ENCODE peak calls at places on chromosomes 1 and 21, in ten cellular contexts. One of them, this sample, is unnamed.

GRCh38 chr1:31573261-31573660 is 3.1 kb upstream of the TINAGL1 start:
- DNase-seq in progenitor cell of endocrine pancreas: no peak
- DNase-seq in cardiac muscle cell: no peak
- DNase-seq in GM06990: no peak
- DNase-seq in H1: no peak
- DNase-seq in GM13977: no peak
- DNase-seq in esophagus squamous epithelium: no peak
- DNase-seq in nephron progenitor cell: no peak
- DNase-seq in psoas muscle: no peak
- DNase-seq in lower lobe of right lung: no peak
- DNase-seq in this sample: peak; percentile 3

GRCh38 chr1:117695796-117696505 is 90.1 kb downstream of the TENT5C start:
- DNase-seq in esophagus squamous epithelium: no peak
- DNase-seq in cardiac muscle cell: no peak
- DNase-seq in H1: no peak
- DNase-seq in nephron progenitor cell: no peak
- DNase-seq in lower lobe of right lung: no peak
- DNase-seq in psoas muscle: peak; percentile 32
- DNase-seq in GM06990: no peak
- DNase-seq in GM13977: no peak
- DNase-seq in progenitor cell of endocrine pancreas: no peak
- DNase-seq in this sample: no peak

GRCh38 chr1:27603320-27603961 is 503 bp downstream of the AHDC1 start:
- DNase-seq in H1: no peak
- DNase-seq in nephron progenitor cell: peak; percentile 58
- DNase-seq in psoas muscle: peak; percentile 57
- DNase-seq in progenitor cell of endocrine pancreas: no peak
- DNase-seq in esophagus squamous epithelium: no peak
- DNase-seq in lower lobe of right lung: peak; percentile 65
- DNase-seq in GM06990: no peak
- DNase-seq in GM13977: peak; percentile 83
- DNase-seq in cardiac muscle cell: peak; percentile 64
- DNase-seq in this sample: peak; percentile 42

GRCh38 chr1:76074321-76075187 is at the start of gene ST6GALNAC3:
- DNase-seq in H1: peak; percentile 34
- DNase-seq in esophagus squamous epithelium: no peak
- DNase-seq in GM13977: peak; percentile 79
- DNase-seq in psoas muscle: peak; percentile 74
- DNase-seq in GM06990: peak; percentile 77
- DNase-seq in progenitor cell of endocrine pancreas: peak; percentile 67
- DNase-seq in nephron progenitor cell: peak; percentile 88
- DNase-seq in lower lobe of right lung: peak; percentile 86
- DNase-seq in cardiac muscle cell: peak; percentile 91
- DNase-seq in this sample: peak; percentile 64

GRCh38 chr1:182985876-182986275 is 32.9 kb upstream of the SHCBP1L start:
- DNase-seq in cardiac muscle cell: no peak
- DNase-seq in lower lobe of right lung: no peak
- DNase-seq in psoas muscle: no peak
- DNase-seq in esophagus squamous epithelium: no peak
- DNase-seq in H1: no peak
- DNase-seq in GM13977: no peak
- DNase-seq in progenitor cell of endocrine pancreas: no peak
- DNase-seq in GM06990: no peak
- DNase-seq in nephron progenitor cell: no peak
- DNase-seq in this sample: no peak

GRCh38 chr21:25938673-25939395 is 204.1 kb downstream of the GABPA start:
- DNase-seq in psoas muscle: no peak
- DNase-seq in progenitor cell of endocrine pancreas: no peak
- DNase-seq in esophagus squamous epithelium: no peak
- DNase-seq in GM13977: no peak
- DNase-seq in nephron progenitor cell: no peak
- DNase-seq in GM06990: no peak
- DNase-seq in cardiac muscle cell: peak; percentile 21
- DNase-seq in lower lobe of right lung: no peak
- DNase-seq in H1: no peak
- DNase-seq in this sample: no peak

GRCh38 chr1:2972879-2973575 is 48.2 kb upstream of the ACTRT2 start:
- DNase-seq in lower lobe of right lung: no peak
- DNase-seq in progenitor cell of endocrine pancreas: no peak
- DNase-seq in nephron progenitor cell: no peak
- DNase-seq in GM13977: no peak
- DNase-seq in esophagus squamous epithelium: no peak
- DNase-seq in cardiac muscle cell: no peak
- DNase-seq in H1: no peak
- DNase-seq in GM06990: no peak
- DNase-seq in psoas muscle: no peak
- DNase-seq in this sample: peak; percentile 15

GRCh38 chr1:243465738-243466137 is 209.9 kb downstream of the SDCCAG8 start:
- DNase-seq in progenitor cell of endocrine pancreas: no peak
- DNase-seq in cardiac muscle cell: no peak
- DNase-seq in nephron progenitor cell: no peak
- DNase-seq in GM06990: no peak
- DNase-seq in GM13977: peak; percentile 24
- DNase-seq in esophagus squamous epithelium: no peak
- DNase-seq in H1: no peak
- DNase-seq in psoas muscle: no peak
- DNase-seq in lower lobe of right lung: no peak
- DNase-seq in this sample: no peak

GRCh38 chr1:56336972-56337371 is 242.4 kb downstream of the PLPP3 start:
- DNase-seq in esophagus squamous epithelium: no peak
- DNase-seq in lower lobe of right lung: no peak
- DNase-seq in nephron progenitor cell: no peak
- DNase-seq in progenitor cell of endocrine pancreas: no peak
- DNase-seq in GM13977: no peak
- DNase-seq in GM06990: no peak
- DNase-seq in psoas muscle: no peak
- DNase-seq in H1: no peak
- DNase-seq in cardiac muscle cell: no peak
- DNase-seq in this sample: no peak

GRCh38 chr1:107765484-107765883 is 199.5 kb downstream of the VAV3 start:
- DNase-seq in cardiac muscle cell: no peak
- DNase-seq in progenitor cell of endocrine pancreas: no peak
- DNase-seq in esophagus squamous epithelium: no peak
- DNase-seq in nephron progenitor cell: no peak
- DNase-seq in lower lobe of right lung: no peak
- DNase-seq in H1: no peak
- DNase-seq in psoas muscle: no peak
- DNase-seq in GM06990: no peak
- DNase-seq in GM13977: no peak
- DNase-seq in this sample: no peak

GRCh38 chr1:19758227-19758830 is 41.4 kb downstream of the TMCO4 start:
- DNase-seq in nephron progenitor cell: no peak
- DNase-seq in lower lobe of right lung: no peak
- DNase-seq in esophagus squamous epithelium: no peak
- DNase-seq in psoas muscle: no peak
- DNase-seq in GM13977: no peak
- DNase-seq in H1: no peak
- DNase-seq in cardiac muscle cell: peak; percentile 44
- DNase-seq in progenitor cell of endocrine pancreas: no peak
- DNase-seq in GM06990: no peak
- DNase-seq in this sample: no peak

GRCh38 chr1:28887418-28887834 is 26.9 kb upstream of the EPB41 start:
- DNase-seq in progenitor cell of endocrine pancreas: no peak
- DNase-seq in GM06990: peak; percentile 63
- DNase-seq in psoas muscle: no peak
- DNase-seq in GM13977: peak; percentile 52
- DNase-seq in H1: no peak
- DNase-seq in esophagus squamous epithelium: no peak
- DNase-seq in nephron progenitor cell: peak; percentile 61
- DNase-seq in lower lobe of right lung: peak; percentile 63
- DNase-seq in cardiac muscle cell: peak; percentile 52
- DNase-seq in this sample: peak; percentile 72

GRCh38 chr1:111200802-111201161 is 336 bp upstream of the DENND2D start:
- DNase-seq in lower lobe of right lung: no peak
- DNase-seq in esophagus squamous epithelium: no peak
- DNase-seq in cardiac muscle cell: no peak
- DNase-seq in progenitor cell of endocrine pancreas: no peak
- DNase-seq in GM06990: no peak
- DNase-seq in H1: no peak
- DNase-seq in GM13977: no peak
- DNase-seq in psoas muscle: no peak
- DNase-seq in nephron progenitor cell: no peak
- DNase-seq in this sample: no peak

GRCh38 chr21:39911286-39911685 is 44.0 kb downstream of the PCP4 start:
- DNase-seq in H1: no peak
- DNase-seq in lower lobe of right lung: no peak
- DNase-seq in GM06990: no peak
- DNase-seq in psoas muscle: no peak
- DNase-seq in nephron progenitor cell: no peak
- DNase-seq in esophagus squamous epithelium: no peak
- DNase-seq in cardiac muscle cell: no peak
- DNase-seq in GM13977: no peak
- DNase-seq in progenitor cell of endocrine pancreas: no peak
- DNase-seq in this sample: no peak

GRCh38 chr1:116678732-116679090 is 11.2 kb upstream of the IGSF3 start:
- DNase-seq in GM13977: no peak
- DNase-seq in lower lobe of right lung: no peak
- DNase-seq in H1: no peak
- DNase-seq in progenitor cell of endocrine pancreas: no peak
- DNase-seq in psoas muscle: no peak
- DNase-seq in cardiac muscle cell: no peak
- DNase-seq in GM06990: no peak
- DNase-seq in esophagus squamous epithelium: no peak
- DNase-seq in nephron progenitor cell: no peak
- DNase-seq in this sample: no peak

GRCh38 chr1:116677474-116678062 is 10.0 kb upstream of the IGSF3 start:
- DNase-seq in nephron progenitor cell: no peak
- DNase-seq in GM06990: no peak
- DNase-seq in lower lobe of right lung: no peak
- DNase-seq in psoas muscle: no peak
- DNase-seq in H1: no peak
- DNase-seq in esophagus squamous epithelium: no peak
- DNase-seq in cardiac muscle cell: no peak
- DNase-seq in progenitor cell of endocrine pancreas: no peak
- DNase-seq in GM13977: no peak
- DNase-seq in this sample: no peak

GRCh38 chr1:116680752-116681151 is 13.2 kb upstream of the IGSF3 start:
- DNase-seq in lower lobe of right lung: peak; percentile 45
- DNase-seq in esophagus squamous epithelium: no peak
- DNase-seq in cardiac muscle cell: no peak
- DNase-seq in GM06990: no peak
- DNase-seq in progenitor cell of endocrine pancreas: no peak
- DNase-seq in GM13977: no peak
- DNase-seq in psoas muscle: no peak
- DNase-seq in H1: no peak
- DNase-seq in nephron progenitor cell: no peak
- DNase-seq in this sample: no peak

GRCh38 chr1:116679828-116680628 is 12.5 kb upstream of the IGSF3 start:
- DNase-seq in cardiac muscle cell: no peak
- DNase-seq in progenitor cell of endocrine pancreas: no peak
- DNase-seq in GM13977: no peak
- DNase-seq in nephron progenitor cell: no peak
- DNase-seq in GM06990: no peak
- DNase-seq in H1: no peak
- DNase-seq in psoas muscle: no peak
- DNase-seq in lower lobe of right lung: no peak
- DNase-seq in esophagus squamous epithelium: no peak
- DNase-seq in this sample: no peak

GRCh38 chr1:116679091-116679827 is 11.7 kb upstream of the IGSF3 start:
- DNase-seq in H1: no peak
- DNase-seq in GM13977: no peak
- DNase-seq in esophagus squamous epithelium: no peak
- DNase-seq in progenitor cell of endocrine pancreas: no peak
- DNase-seq in psoas muscle: no peak
- DNase-seq in GM06990: no peak
- DNase-seq in cardiac muscle cell: no peak
- DNase-seq in lower lobe of right lung: no peak
- DNase-seq in nephron progenitor cell: no peak
- DNase-seq in this sample: no peak
- TF ChIP-seq CTCF in H1: peak; percentile 13
- TF ChIP-seq CTCF in GM13977: no peak
- TF ChIP-seq CTCF in esophagus squamous epithelium: no peak
- TF ChIP-seq CTCF in progenitor cell of endocrine pancreas: no peak
- TF ChIP-seq CTCF in psoas muscle: no peak
- TF ChIP-seq CTCF in GM06990: no peak
- TF ChIP-seq CTCF in cardiac muscle cell: no peak
- TF ChIP-seq CTCF in lower lobe of right lung: no peak
- TF ChIP-seq CTCF in nephron progenitor cell: no peak
- TF ChIP-seq CTCF in this sample: no peak

DNA sequence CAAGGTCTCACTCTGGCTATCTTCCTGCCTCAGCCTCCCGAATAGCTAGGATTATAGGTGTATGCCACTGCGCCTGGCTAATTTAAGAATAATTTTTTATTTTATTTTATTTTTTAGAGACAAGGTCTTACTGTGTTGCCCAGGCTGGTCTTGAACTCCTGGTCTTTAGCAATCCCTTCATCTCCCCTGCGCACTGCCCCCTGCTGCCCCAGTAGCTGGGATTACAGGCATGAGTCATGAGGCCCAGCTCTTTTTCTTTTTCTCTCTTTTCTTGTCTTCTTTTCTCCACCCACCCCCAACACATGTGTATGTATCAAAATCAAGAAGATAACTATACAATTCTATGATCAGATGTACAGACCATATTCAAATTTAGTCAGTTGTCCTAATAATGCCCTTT is 87.2 kb downstream of the PEX14 start:
- DNase-seq in GM13977: no peak
- DNase-seq in esophagus squamous epithelium: no peak
- DNase-seq in lower lobe of right lung: no peak
- DNase-seq in GM06990: no peak
- DNase-seq in cardiac muscle cell: no peak
- DNase-seq in progenitor cell of endocrine pancreas: no peak
- DNase-seq in psoas muscle: no peak
- DNase-seq in H1: no peak
- DNase-seq in nephron progenitor cell: no peak
- DNase-seq in this sample: no peak
- TF ChIP-seq CTCF in GM13977: peak; percentile 7
- TF ChIP-seq CTCF in esophagus squamous epithelium: no peak
- TF ChIP-seq CTCF in lower lobe of right lung: peak; percentile 16
- TF ChIP-seq CTCF in GM06990: peak; percentile 29
- TF ChIP-seq CTCF in cardiac muscle cell: peak; percentile 24
- TF ChIP-seq CTCF in progenitor cell of endocrine pancreas: no peak
- TF ChIP-seq CTCF in psoas muscle: no peak
- TF ChIP-seq CTCF in H1: peak; percentile 61
- TF ChIP-seq CTCF in nephron progenitor cell: no peak
- TF ChIP-seq CTCF in this sample: no peak

GRCh38 chr1:206544562-206545257 is 37.4 kb downstream of the RASSF5 start:
- DNase-seq in nephron progenitor cell: peak; percentile 91
- DNase-seq in H1: peak; percentile 50
- DNase-seq in progenitor cell of endocrine pancreas: peak; percentile 84
- DNase-seq in esophagus squamous epithelium: no peak
- DNase-seq in psoas muscle: peak; percentile 72
- DNase-seq in cardiac muscle cell: peak; percentile 82
- DNase-seq in GM13977: peak; percentile 81
- DNase-seq in GM06990: peak; percentile 52
- DNase-seq in lower lobe of right lung: peak; percentile 80
- DNase-seq in this sample: peak; percentile 82
- TF ChIP-seq CTCF in nephron progenitor cell: peak; percentile 86
- TF ChIP-seq CTCF in H1: peak; percentile 84
- TF ChIP-seq CTCF in progenitor cell of endocrine pancreas: peak; percentile 87
- TF ChIP-seq CTCF in esophagus squamous epithelium: peak; percentile 68
- TF ChIP-seq CTCF in psoas muscle: peak; percentile 80
- TF ChIP-seq CTCF in cardiac muscle cell: peak; percentile 91
- TF ChIP-seq CTCF in GM13977: peak; percentile 89
- TF ChIP-seq CTCF in GM06990: peak; percentile 91
- TF ChIP-seq CTCF in lower lobe of right lung: peak; percentile 87
- TF ChIP-seq CTCF in this sample: peak; percentile 94

DNA sequence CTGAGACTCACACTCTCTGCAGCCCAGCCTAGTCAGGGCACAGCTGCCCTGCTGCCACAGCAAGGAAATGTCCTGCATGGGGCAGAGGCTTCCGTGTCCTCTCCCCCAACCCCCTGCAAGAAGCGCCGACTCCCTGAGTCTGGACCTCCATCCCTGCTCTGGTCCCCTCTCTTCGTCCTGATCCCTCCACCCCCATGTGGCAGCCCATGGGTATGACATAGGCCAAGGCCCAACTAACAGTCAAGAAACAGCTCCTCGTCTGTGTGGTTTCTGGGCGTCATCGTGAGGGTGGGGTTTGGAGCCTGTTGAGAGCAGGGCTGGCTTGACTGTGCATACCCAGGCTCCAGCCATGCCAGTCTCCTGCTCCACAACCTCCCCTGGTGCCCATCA is 19.5 kb downstream of the FAAH start:
- DNase-seq in progenitor cell of endocrine pancreas: no peak
- DNase-seq in nephron progenitor cell: peak; percentile 50
- DNase-seq in GM13977: peak; percentile 48
- DNase-seq in GM06990: no peak
- DNase-seq in esophagus squamous epithelium: no peak
- DNase-seq in psoas muscle: no peak
- DNase-seq in lower lobe of right lung: peak; percentile 36
- DNase-seq in cardiac muscle cell: peak; percentile 13
- DNase-seq in H1: no peak
- DNase-seq in this sample: no peak
- TF ChIP-seq CTCF in progenitor cell of endocrine pancreas: peak; percentile 42
- TF ChIP-seq CTCF in nephron progenitor cell: peak; percentile 46
- TF ChIP-seq CTCF in GM13977: no peak
- TF ChIP-seq CTCF in GM06990: peak; percentile 67
- TF ChIP-seq CTCF in esophagus squamous epithelium: no peak
- TF ChIP-seq CTCF in psoas muscle: no peak
- TF ChIP-seq CTCF in lower lobe of right lung: no peak
- TF ChIP-seq CTCF in cardiac muscle cell: peak; percentile 37
- TF ChIP-seq CTCF in H1: no peak
- TF ChIP-seq CTCF in this sample: no peak